ENCODE peak calls at places on chromosome 1, in ten cellular contexts. Q is activated T-cell treated with anti-CD3 and anti-CD28 coated beads for 1 hour, R is kidney tubule cell, Y is pancreas, B is HTR-8/SVneo, L is T follicular helper cell, D is memory B cell, C is MM.1S, N is kidney glomerular epithelial cell, W is HuH-7. K is an unnamed sample.

GRCh38 chr1:161008857-161009554 is 11.9 kb downstream of the F11R start:
- DNase-seq in Q (no peak), R (no peak), Y (no peak), B (no peak), L (no peak), D (no peak), C (peak), N (no peak), W (no peak), K (no peak)

GRCh38 chr1:111952258-111952657 is 37.2 kb downstream of the KCND3 start:
- DNase-seq in Q (no peak), R (no peak), Y (no peak), B (no peak), L (no peak), D (no peak), C (no peak), N (no peak), W (no peak), K (no peak)

GRCh38 chr1:193115629-193116227 is 6.1 kb upstream of the CDC73 start:
- DNase-seq in Q (no peak), R (peak), Y (no peak), B (peak), L (no peak), D (no peak), C (no peak), N (peak), W (peak), K (no peak)

GRCh38 chr1:2204384-2205190 is 10.0 kb upstream of the FAAP20 start:
- DNase-seq in Q (no peak), R (peak), Y (peak), B (peak), L (no peak), D (peak), C (no peak), N (peak), W (peak), K (peak)

GRCh38 chr1:151251656-151252470 is 2.7 kb upstream of the PSMD4 start:
- DNase-seq in Q (peak), R (peak), Y (peak), B (peak), L (peak), D (peak), C (peak), N (peak), W (peak), K (peak)

GRCh38 chr1:234965128-234965527 is 163.5 kb downstream of the TOMM20 start:
- DNase-seq in Q (no peak), R (no peak), Y (no peak), B (no peak), L (no peak), D (no peak), C (no peak), N (no peak), W (no peak), K (no peak)

GRCh38 chr1:9628541-9629444 is 22.7 kb upstream of the PIK3CD start:
- DNase-seq in Q (peak), R (no peak), Y (no peak), B (no peak), L (peak), D (peak), C (no peak), N (no peak), W (no peak), K (no peak)

GRCh38 chr1:30315185-30315960 is 408.0 kb downstream of the MATN1 start:
- DNase-seq in Q (no peak), R (peak), Y (no peak), B (no peak), L (no peak), D (no peak), C (no peak), N (no peak), W (no peak), K (no peak)

GRCh38 chr1:38656741-38657140 is 202.8 kb downstream of the RRAGC start:
- DNase-seq in Q (no peak), R (no peak), Y (no peak), B (no peak), L (no peak), D (no peak), C (no peak), N (no peak), W (no peak), K (no peak)

GRCh38 chr1:116806245-116806644 is 52.0 kb downstream of the CD2 start:
- DNase-seq in Q (peak), R (no peak), Y (no peak), B (no peak), L (peak), D (no peak), C (peak), N (no peak), W (no peak), K (no peak)

GRCh38 chr1:62905872-62906271 is 121.9 kb downstream of the ATG4C start:
- DNase-seq in Q (no peak), R (no peak), Y (no peak), B (no peak), L (no peak), D (no peak), C (no peak), N (no peak), W (no peak), K (no peak)